ENCODE peak calls at places on chromosome 9, in six cellular contexts. O, E, H, K, J and I are unnamed samples.

GRCh38 chr9:121771851-121772599 is 120.6 kb downstream of the DAB2IP start:
- DNase-seq in O (peak), E (no peak), H (no peak), K (no peak), J (peak), I (no peak)

GRCh38 chr9:6680797-6681146 is 35.2 kb upstream of the GLDC start:
- DNase-seq in O (peak), E (peak), H (no peak), K (peak), J (no peak), I (peak)

GRCh38 chr9:127953768-127954505 is 16.3 kb upstream of the DPM2 start:
- DNase-seq in O (no peak), E (no peak), H (no peak), K (no peak), J (no peak), I (no peak)

GRCh38 chr9:127723013-127723412 is 7.1 kb downstream of the TTC16 start:
- DNase-seq in O (no peak), E (no peak), H (no peak), K (no peak), J (no peak), I (no peak)

GRCh38 chr9:110837401-110838005 is 168.9 kb downstream of the MUSK start:
- DNase-seq in O (no peak), E (no peak), H (no peak), K (no peak), J (no peak), I (no peak)

GRCh38 chr9:123555612-123556011 is 199.6 kb downstream of the CRB2 start:
- DNase-seq in O (no peak), E (peak), H (no peak), K (no peak), J (peak), I (no peak)

GRCh38 chr9:35396560-35397215 is 93.2 kb upstream of the RUSC2 start:
- DNase-seq in O (no peak), E (peak), H (no peak), K (no peak), J (no peak), I (no peak)

GRCh38 chr9:38046669-38047300 is 22.2 kb downstream of the SHB start:
- DNase-seq in O (no peak), E (peak), H (no peak), K (no peak), J (no peak), I (no peak)

GRCh38 chr9:122158202-122158601 is 1.4 kb downstream of the NDUFA8 start:
- DNase-seq in O (no peak), E (peak), H (peak), K (peak), J (no peak), I (no peak)

GRCh38 chr9:71819115-71819739 is 50.9 kb upstream of the CEMIP2 start:
- DNase-seq in O (no peak), E (peak), H (no peak), K (no peak), J (no peak), I (no peak)

GRCh38 chr9:127809002-127809561 is 6.4 kb downstream of the FPGS start:
- DNase-seq in O (no peak), E (no peak), H (no peak), K (no peak), J (no peak), I (no peak)

GRCh38 chr9:69136781-69137180 is 37.3 kb upstream of the TJP2 start:
- DNase-seq in O (no peak), E (no peak), H (no peak), K (no peak), J (no peak), I (no peak)

GRCh38 chr9:81789751-81790150 is 100.4 kb upstream of the TLE1 start:
- DNase-seq in O (no peak), E (peak), H (no peak), K (no peak), J (no peak), I (no peak)

GRCh38 chr9:92686954-92687353 is 17.0 kb upstream of the IPPK start:
- DNase-seq in O (no peak), E (no peak), H (no peak), K (no peak), J (no peak), I (no peak)

GRCh38 chr9:1709347-1709746 is 305.8 kb upstream of the SMARCA2 start:
- DNase-seq in O (no peak), E (no peak), H (no peak), K (no peak), J (no peak), I (no peak)

GRCh38 chr9:83047839-83048775 is 14.8 kb downstream of the RASEF start:
- DNase-seq in O (no peak), E (peak), H (no peak), K (no peak), J (no peak), I (no peak)

GRCh38 chr9:130936285-130937117 is 2.5 kb downstream of the FIBCD1 start:
- DNase-seq in O (no peak), E (peak), H (peak), K (no peak), J (peak), I (no peak)

GRCh38 chr9:26863074-26863473 is 29.5 kb downstream of the CAAP1 start:
- DNase-seq in O (peak), E (peak), H (no peak), K (no peak), J (no peak), I (no peak)

GRCh38 chr9:124599121-124599795 is 92.1 kb upstream of the NR5A1 start:
- DNase-seq in O (no peak), E (no peak), H (no peak), K (no peak), J (no peak), I (no peak)

GRCh38 chr9:4886698-4887097 is 94.0 kb downstream of the RCL1 start:
- DNase-seq in O (no peak), E (no peak), H (no peak), K (no peak), J (no peak), I (no peak)

GRCh38 chr9:17628617-17629016 is 49.8 kb downstream of the SH3GL2 start:
- DNase-seq in O (no peak), E (no peak), H (no peak), K (no peak), J (no peak), I (no peak)

GRCh38 chr9:36764364-36765076 is 191.8 kb downstream of the MELK start:
- DNase-seq in O (no peak), E (no peak), H (no peak), K (no peak), J (no peak), I (no peak)

GRCh38 chr9:11868795-11869194 is 824.4 kb upstream of the TYRP1 start:
- DNase-seq in O (no peak), E (no peak), H (no peak), K (no peak), J (no peak), I (no peak)

GRCh38 chr9:109203761-109204360 is 36.8 kb upstream of the FRRS1L start:
- DNase-seq in O (no peak), E (no peak), H (no peak), K (no peak), J (no peak), I (no peak)

GRCh38 chr9:7403839-7404238 is 395.7 kb downstream of the DMAC1 start:
- DNase-seq in O (no peak), E (no peak), H (no peak), K (no peak), J (no peak), I (no peak)

GRCh38 chr9:86854898-86855523 is 92.3 kb downstream of the GAS1 start:
- DNase-seq in O (no peak), E (peak), H (peak), K (no peak), J (no peak), I (no peak)

GRCh38 chr9:121638901-121639592 is 12.4 kb upstream of the DAB2IP start:
- DNase-seq in O (no peak), E (no peak), H (no peak), K (no peak), J (no peak), I (no peak)

GRCh38 chr9:93154293-93154903 is 20.3 kb upstream of the NINJ1 start:
- DNase-seq in O (no peak), E (no peak), H (no peak), K (peak), J (no peak), I (no peak)

GRCh38 chr9:129740174-129740573 is 12.7 kb downstream of the PTGES start:
- DNase-seq in O (no peak), E (no peak), H (no peak), K (no peak), J (no peak), I (no peak)

GRCh38 chr9:135463140-135463539 is 16.4 kb upstream of the PPP1R26 start:
- DNase-seq in O (no peak), E (no peak), H (no peak), K (no peak), J (no peak), I (no peak)

GRCh38 chr9:76394896-76395244 is 644 bp upstream of the RFK start:
- DNase-seq in O (no peak), E (no peak), H (no peak), K (peak), J (no peak), I (peak)

GRCh38 chr9:135960328-135961276 is 571 bp downstream of the UBAC1 start:
- DNase-seq in O (no peak), E (no peak), H (no peak), K (no peak), J (no peak), I (no peak)

GRCh38 chr9:128771094-128771721 is 519 bp downstream of the ZER1 start:
- DNase-seq in O (peak), E (peak), H (no peak), K (peak), J (no peak), I (no peak)